ENCODE peak calls at places on chromosomes 13 and 19, in six cellular contexts. One of them, this sample, is unnamed.

GRCh38 chr13:79336971-79337370 is 69.1 kb downstream of the RBM26 start:
- DNase-seq in heart right ventricle: no peak
- DNase-seq in upper lobe of right lung: no peak
- DNase-seq in AG04450: no peak
- DNase-seq in mucosa of descending colon: no peak
- DNase-seq in cardiac fibroblast: no peak
- DNase-seq in this sample: no peak

GRCh38 chr13:106911602-106912001 is 343.7 kb upstream of the ARGLU1 start:
- DNase-seq in upper lobe of right lung: no peak
- DNase-seq in cardiac fibroblast: no peak
- DNase-seq in AG04450: no peak
- DNase-seq in heart right ventricle: no peak
- DNase-seq in mucosa of descending colon: no peak
- DNase-seq in this sample: no peak

GRCh38 chr13:32669030-32669646 is 82.9 kb downstream of the PDS5B start:
- DNase-seq in cardiac fibroblast: peak
- DNase-seq in AG04450: no peak
- DNase-seq in heart right ventricle: no peak
- DNase-seq in mucosa of descending colon: no peak
- DNase-seq in upper lobe of right lung: no peak
- DNase-seq in this sample: peak

GRCh38 chr13:54433511-54434206 is 1405.0 kb downstream of the OLFM4 start:
- DNase-seq in heart right ventricle: no peak
- DNase-seq in cardiac fibroblast: no peak
- DNase-seq in mucosa of descending colon: no peak
- DNase-seq in AG04450: no peak
- DNase-seq in upper lobe of right lung: no peak
- DNase-seq in this sample: no peak

GRCh38 chr13:32904271-32904670 is 112.0 kb upstream of the KL start:
- DNase-seq in cardiac fibroblast: no peak
- DNase-seq in upper lobe of right lung: no peak
- DNase-seq in AG04450: no peak
- DNase-seq in heart right ventricle: no peak
- DNase-seq in mucosa of descending colon: no peak
- DNase-seq in this sample: no peak

GRCh38 chr13:77028202-77028601 is 1.2 kb upstream of the FBXL3 start:
- DNase-seq in cardiac fibroblast: peak
- DNase-seq in AG04450: no peak
- DNase-seq in upper lobe of right lung: no peak
- DNase-seq in heart right ventricle: peak
- DNase-seq in mucosa of descending colon: no peak
- DNase-seq in this sample: no peak

GRCh38 chr13:60230593-60230992 is 66.9 kb upstream of the DIAPH3 start:
- DNase-seq in AG04450: no peak
- DNase-seq in upper lobe of right lung: no peak
- DNase-seq in cardiac fibroblast: peak
- DNase-seq in heart right ventricle: no peak
- DNase-seq in mucosa of descending colon: no peak
- DNase-seq in this sample: no peak

GRCh38 chr13:102974574-102975195 is 91.5 kb downstream of the SLC10A2 start:
- DNase-seq in cardiac fibroblast: no peak
- DNase-seq in mucosa of descending colon: no peak
- DNase-seq in AG04450: no peak
- DNase-seq in heart right ventricle: no peak
- DNase-seq in upper lobe of right lung: no peak
- DNase-seq in this sample: no peak

GRCh38 chr19:33562636-33563035 is 41.0 kb upstream of the PEPD start:
- DNase-seq in heart right ventricle: no peak
- DNase-seq in mucosa of descending colon: no peak
- DNase-seq in cardiac fibroblast: no peak
- DNase-seq in upper lobe of right lung: no peak
- DNase-seq in AG04450: no peak
- DNase-seq in this sample: no peak

GRCh38 chr13:69565334-69565733 is 542.3 kb upstream of the ATXN8OS start:
- DNase-seq in AG04450: no peak
- DNase-seq in mucosa of descending colon: no peak
- DNase-seq in upper lobe of right lung: no peak
- DNase-seq in cardiac fibroblast: peak
- DNase-seq in heart right ventricle: no peak
- DNase-seq in this sample: peak

GRCh38 chr19:19551862-19552192 is 13.8 kb downstream of the CILP2 start:
- DNase-seq in cardiac fibroblast: no peak
- DNase-seq in upper lobe of right lung: no peak
- DNase-seq in heart right ventricle: no peak
- DNase-seq in AG04450: no peak
- DNase-seq in mucosa of descending colon: no peak
- DNase-seq in this sample: no peak

GRCh38 chr19:31113250-31113685 is 236.0 kb downstream of the TSHZ3 start:
- DNase-seq in mucosa of descending colon: no peak
- DNase-seq in cardiac fibroblast: peak
- DNase-seq in AG04450: no peak
- DNase-seq in heart right ventricle: no peak
- DNase-seq in upper lobe of right lung: no peak
- DNase-seq in this sample: no peak

GRCh38 chr19:49155830-49156346 is 692 bp upstream of the HRC start:
- DNase-seq in heart right ventricle: peak
- DNase-seq in mucosa of descending colon: no peak
- DNase-seq in AG04450: no peak
- DNase-seq in cardiac fibroblast: no peak
- DNase-seq in upper lobe of right lung: no peak
- DNase-seq in this sample: no peak

GRCh38 chr13:48731957-48732569 is 78.3 kb downstream of the CYSLTR2 start:
- DNase-seq in mucosa of descending colon: peak
- DNase-seq in cardiac fibroblast: no peak
- DNase-seq in AG04450: no peak
- DNase-seq in heart right ventricle: no peak
- DNase-seq in upper lobe of right lung: peak
- DNase-seq in this sample: no peak

GRCh38 chr19:6510618-6511017 is 8.5 kb upstream of the TUBB4A start:
- DNase-seq in upper lobe of right lung: no peak
- DNase-seq in cardiac fibroblast: no peak
- DNase-seq in mucosa of descending colon: no peak
- DNase-seq in heart right ventricle: no peak
- DNase-seq in AG04450: no peak
- DNase-seq in this sample: no peak

GRCh38 chr13:76980075-76980718 is 11.7 kb upstream of the CLN5 start:
- DNase-seq in AG04450: peak
- DNase-seq in upper lobe of right lung: peak
- DNase-seq in mucosa of descending colon: peak
- DNase-seq in cardiac fibroblast: peak
- DNase-seq in heart right ventricle: peak
- DNase-seq in this sample: no peak

GRCh38 chr19:48194041-48194871 is 23.8 kb downstream of the ZSWIM9 start:
- DNase-seq in upper lobe of right lung: no peak
- DNase-seq in heart right ventricle: no peak
- DNase-seq in AG04450: no peak
- DNase-seq in mucosa of descending colon: no peak
- DNase-seq in cardiac fibroblast: peak
- DNase-seq in this sample: no peak

DNA sequence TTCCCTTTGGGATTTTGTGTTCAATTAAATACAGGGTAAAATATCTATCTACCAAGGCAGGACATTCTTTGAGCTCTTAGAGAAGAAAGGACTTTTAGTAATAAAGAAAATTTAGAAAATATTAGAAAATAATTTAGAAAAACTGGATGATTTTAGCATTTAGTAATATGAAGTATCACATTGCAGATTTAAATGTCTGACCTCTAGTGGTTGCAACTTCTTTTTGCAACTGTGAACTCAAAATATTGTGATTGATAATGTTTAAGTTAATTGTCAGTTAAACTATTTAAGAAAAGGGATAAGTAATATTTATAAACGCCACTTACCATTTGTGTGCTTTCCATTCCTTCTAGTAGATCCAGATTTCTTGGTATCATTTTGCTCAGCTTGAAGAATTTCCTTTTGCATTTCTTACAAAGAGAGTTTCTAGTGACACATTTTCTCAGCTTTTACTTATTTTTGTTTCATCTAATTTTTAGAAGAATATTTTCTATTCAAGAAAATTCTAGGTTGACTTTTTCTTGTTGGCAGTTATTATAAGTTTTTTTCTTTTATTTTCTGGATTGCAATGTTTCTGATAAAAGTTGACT is 10.3 kb upstream of the POSTN start:
- DNase-seq in mucosa of descending colon: no peak
- DNase-seq in cardiac fibroblast: peak
- DNase-seq in heart right ventricle: no peak
- DNase-seq in upper lobe of right lung: no peak
- DNase-seq in AG04450: no peak
- DNase-seq in this sample: no peak
- TF ChIP-seq CTCF in mucosa of descending colon: no peak
- TF ChIP-seq CTCF in cardiac fibroblast: peak
- TF ChIP-seq CTCF in heart right ventricle: peak
- TF ChIP-seq CTCF in upper lobe of right lung: peak
- TF ChIP-seq CTCF in AG04450: peak
- TF ChIP-seq CTCF in this sample: peak

DNA sequence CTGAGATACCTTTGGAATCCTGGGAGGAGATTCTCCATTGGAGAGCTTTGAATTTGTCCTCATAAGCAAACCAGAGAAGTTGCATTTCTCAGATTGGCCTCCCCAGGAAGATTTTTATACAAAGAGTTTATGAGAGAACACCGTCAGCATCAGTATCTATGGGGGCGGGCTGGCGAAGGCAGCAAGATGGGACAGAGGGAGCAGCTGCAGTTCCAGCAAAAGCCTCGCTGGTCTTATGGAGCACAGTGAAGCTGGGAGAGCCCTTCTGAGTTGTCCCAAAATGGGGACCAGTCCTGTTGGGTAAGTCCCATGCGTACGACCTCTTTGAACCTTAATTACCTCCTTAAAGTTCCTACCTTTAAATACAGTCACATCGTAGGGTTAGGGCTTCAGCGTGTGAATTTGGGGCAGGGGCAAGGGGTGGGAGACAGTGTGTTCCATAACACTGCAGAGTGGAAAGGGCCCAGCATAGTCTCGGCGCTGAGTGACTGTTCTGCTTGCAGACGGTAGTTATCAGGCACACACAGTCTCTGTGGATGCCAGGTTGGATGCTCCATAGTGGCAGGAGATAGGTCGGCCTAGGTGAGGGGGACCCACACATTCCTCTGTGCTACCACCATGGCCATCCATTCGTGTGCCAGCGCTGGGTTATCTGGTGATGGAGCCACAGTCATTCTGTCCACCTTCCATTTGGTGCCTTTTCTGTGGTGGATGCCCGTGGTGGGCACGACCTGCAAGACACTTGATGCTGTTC is 34.9 kb upstream of the GPR183 start:
- DNase-seq in cardiac fibroblast: no peak
- DNase-seq in AG04450: no peak
- DNase-seq in heart right ventricle: no peak
- DNase-seq in mucosa of descending colon: no peak
- DNase-seq in upper lobe of right lung: no peak
- DNase-seq in this sample: no peak
- H3K4me3 ChIP-seq in cardiac fibroblast: no peak
- H3K4me3 ChIP-seq in AG04450: no peak
- H3K4me3 ChIP-seq in heart right ventricle: no peak
- H3K4me3 ChIP-seq in mucosa of descending colon: no peak
- H3K4me3 ChIP-seq in upper lobe of right lung: no peak
- H3K4me3 ChIP-seq in this sample: no peak

GRCh38 chr19:50632151-50632835 is 7.4 kb downstream of the SYT3 start:
- DNase-seq in upper lobe of right lung: no peak
- DNase-seq in cardiac fibroblast: no peak
- DNase-seq in AG04450: no peak
- DNase-seq in mucosa of descending colon: no peak
- DNase-seq in heart right ventricle: no peak
- DNase-seq in this sample: no peak
- TF ChIP-seq CTCF in upper lobe of right lung: no peak
- TF ChIP-seq CTCF in cardiac fibroblast: peak
- TF ChIP-seq CTCF in AG04450: no peak
- TF ChIP-seq CTCF in mucosa of descending colon: no peak
- TF ChIP-seq CTCF in heart right ventricle: no peak
- TF ChIP-seq CTCF in this sample: no peak

DNA sequence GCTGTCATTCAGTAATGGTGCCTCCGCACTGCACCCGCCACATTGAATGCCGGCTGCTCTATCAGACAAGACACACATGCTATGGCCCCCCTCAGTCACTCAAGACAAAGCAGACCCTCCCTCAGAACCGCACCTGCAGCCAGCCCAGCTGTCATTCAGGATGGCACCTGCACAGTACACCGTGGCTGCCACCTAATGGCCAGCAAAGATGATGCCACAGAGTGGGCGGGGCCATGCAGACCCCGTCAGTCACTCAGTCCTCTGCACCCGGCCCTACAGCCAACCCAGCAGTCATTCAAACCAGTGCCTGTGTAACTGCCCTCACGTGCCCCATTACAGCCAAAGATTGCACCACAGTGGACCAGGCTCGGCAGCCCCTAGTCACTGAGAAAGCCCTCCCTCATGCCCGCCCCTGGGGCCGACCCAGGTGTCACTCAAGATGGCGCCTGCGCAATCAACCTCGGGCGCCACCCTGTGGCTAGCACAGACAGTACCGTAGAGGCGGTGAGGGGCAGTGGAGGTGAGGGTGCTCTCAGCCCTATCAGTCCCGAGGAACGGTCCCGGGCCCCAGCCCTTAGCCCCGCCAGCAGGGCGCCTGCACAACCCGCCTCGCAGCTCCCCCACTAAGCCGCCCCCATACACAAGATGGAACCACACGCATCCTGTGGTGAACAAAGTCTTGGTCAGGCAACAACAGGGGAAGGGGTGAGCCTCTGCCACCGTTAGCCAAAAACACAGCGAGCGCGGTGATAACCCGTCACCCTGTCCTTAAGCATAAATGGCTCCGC is 2.4 kb downstream of the PEG3 start:
- DNase-seq in AG04450: no peak
- DNase-seq in heart right ventricle: peak
- DNase-seq in mucosa of descending colon: peak
- DNase-seq in cardiac fibroblast: no peak
- DNase-seq in upper lobe of right lung: peak
- DNase-seq in this sample: no peak
- H3K4me3 ChIP-seq in AG04450: no peak
- H3K4me3 ChIP-seq in heart right ventricle: peak
- H3K4me3 ChIP-seq in mucosa of descending colon: no peak
- H3K4me3 ChIP-seq in cardiac fibroblast: no peak
- H3K4me3 ChIP-seq in upper lobe of right lung: peak
- H3K4me3 ChIP-seq in this sample: no peak

This sample was measured in HFF-Myc.